ENCODE peak calls at places on chromosomes 7 and 10, in four cellular contexts. One of them, this sample, is unnamed.
A peak's percentile ranks its signal among the peaks of the same experiment; 100 is the strongest.

GRCh38 chr10:32239770-32240169 is 107.2 kb downstream of the EPC1 start:
- DNase-seq in NCI-H2029: no peak
- DNase-seq in activated CD4-positive, alpha-beta T cell treated with anti-CD3 and anti-CD28 coated beads for 48 hours: no peak
- DNase-seq in GM10248: no peak
- DNase-seq in this sample: no peak

GRCh38 chr7:155669717-155670505 is 25.4 kb downstream of the RBM33 start:
- DNase-seq in NCI-H2029: peak; percentile 44
- DNase-seq in activated CD4-positive, alpha-beta T cell treated with anti-CD3 and anti-CD28 coated beads for 48 hours: no peak
- DNase-seq in GM10248: no peak
- DNase-seq in this sample: no peak

GRCh38 chr7:2667843-2668242 is 20.2 kb upstream of the AMZ1 start:
- DNase-seq in NCI-H2029: no peak
- DNase-seq in activated CD4-positive, alpha-beta T cell treated with anti-CD3 and anti-CD28 coated beads for 48 hours: no peak
- DNase-seq in GM10248: no peak
- DNase-seq in this sample: no peak

GRCh38 chr10:132577350-132578005 is 39.9 kb downstream of the INPP5A start:
- DNase-seq in NCI-H2029: no peak
- DNase-seq in activated CD4-positive, alpha-beta T cell treated with anti-CD3 and anti-CD28 coated beads for 48 hours: no peak
- DNase-seq in GM10248: no peak
- DNase-seq in this sample: no peak

GRCh38 chr7:137469858-137470257 is 126.3 kb upstream of the PTN start:
- DNase-seq in NCI-H2029: no peak
- DNase-seq in activated CD4-positive, alpha-beta T cell treated with anti-CD3 and anti-CD28 coated beads for 48 hours: no peak
- DNase-seq in GM10248: no peak
- DNase-seq in this sample: no peak

GRCh38 chr10:100357073-100357858 is 10.2 kb downstream of the SCD start:
- DNase-seq in NCI-H2029: no peak
- DNase-seq in activated CD4-positive, alpha-beta T cell treated with anti-CD3 and anti-CD28 coated beads for 48 hours: no peak
- DNase-seq in GM10248: no peak
- DNase-seq in this sample: no peak

GRCh38 chr7:117186218-117186617 is 136.6 kb downstream of the WNT2 start:
- DNase-seq in NCI-H2029: no peak
- DNase-seq in activated CD4-positive, alpha-beta T cell treated with anti-CD3 and anti-CD28 coated beads for 48 hours: no peak
- DNase-seq in GM10248: no peak
- DNase-seq in this sample: no peak

GRCh38 chr10:35870665-35871310 is 228.7 kb upstream of the FZD8 start:
- DNase-seq in NCI-H2029: no peak
- DNase-seq in activated CD4-positive, alpha-beta T cell treated with anti-CD3 and anti-CD28 coated beads for 48 hours: no peak
- DNase-seq in GM10248: no peak
- DNase-seq in this sample: no peak

GRCh38 chr10:74500806-74501205 is 325.6 kb upstream of the KAT6B start:
- DNase-seq in NCI-H2029: no peak
- DNase-seq in activated CD4-positive, alpha-beta T cell treated with anti-CD3 and anti-CD28 coated beads for 48 hours: no peak
- DNase-seq in GM10248: no peak
- DNase-seq in this sample: no peak

GRCh38 chr7:6705959-6706665 is 635 bp downstream of the ZNF12 start:
- DNase-seq in NCI-H2029: no peak
- DNase-seq in activated CD4-positive, alpha-beta T cell treated with anti-CD3 and anti-CD28 coated beads for 48 hours: peak; percentile 47
- DNase-seq in GM10248: peak; percentile 28
- DNase-seq in this sample: peak; percentile 12

GRCh38 chr10:114694735-114695134 is 36.7 kb upstream of the ABLIM1 start:
- DNase-seq in NCI-H2029: no peak
- DNase-seq in activated CD4-positive, alpha-beta T cell treated with anti-CD3 and anti-CD28 coated beads for 48 hours: peak; percentile 62
- DNase-seq in GM10248: peak; percentile 40
- DNase-seq in this sample: peak; percentile 17

GRCh38 chr7:22630069-22630468 is 96.9 kb upstream of the IL6 start:
- DNase-seq in NCI-H2029: no peak
- DNase-seq in activated CD4-positive, alpha-beta T cell treated with anti-CD3 and anti-CD28 coated beads for 48 hours: no peak
- DNase-seq in GM10248: no peak
- DNase-seq in this sample: no peak